ENCODE peak calls at places on chromosomes 6 and 20, in four cellular contexts. L, Z, H and X are unnamed samples.

GRCh38 chr20:64161595-64162238 is 2.5 kb upstream of the MYT1 start:
- DNase-seq in L (no peak), Z (peak), H (peak), X (peak)

GRCh38 chr6:20119446-20119845 is 92.8 kb downstream of the MBOAT1 start:
- DNase-seq in L (no peak), Z (no peak), H (no peak), X (no peak)

GRCh38 chr20:11849976-11850670 is 67.6 kb upstream of the BTBD3 start:
- DNase-seq in L (no peak), Z (no peak), H (no peak), X (peak)

GRCh38 chr6:7587631-7588100 is 2.3 kb upstream of the SNRNP48 start:
- DNase-seq in L (no peak), Z (no peak), H (no peak), X (peak)

GRCh38 chr20:8272758-8273157 is 140.7 kb downstream of the PLCB1 start:
- DNase-seq in L (no peak), Z (no peak), H (no peak), X (no peak)

GRCh38 chr6:52724041-52724405 is 39.3 kb downstream of the GSTA2 start:
- DNase-seq in L (peak), Z (no peak), H (no peak), X (peak)

GRCh38 chr6:25006565-25007001 is 70.8 kb upstream of the RIPOR2 start:
- DNase-seq in L (no peak), Z (no peak), H (peak), X (peak)

GRCh38 chr20:1810926-1811620 is 84.1 kb upstream of the SIRPA start:
- DNase-seq in L (peak), Z (no peak), H (no peak), X (peak)

GRCh38 chr6:11062083-11062482 is 18.0 kb upstream of the ELOVL2 start:
- DNase-seq in L (no peak), Z (no peak), H (no peak), X (no peak)

GRCh38 chr6:161918608-161919205 is 644.8 kb upstream of the AGPAT4 start:
- DNase-seq in L (no peak), Z (no peak), H (no peak), X (no peak)

GRCh38 chr6:29834564-29835436 is 7.2 kb downstream of the HLA-G start:
- DNase-seq in L (peak), Z (peak), H (no peak), X (peak)

GRCh38 chr20:20521736-20522135 is 153.8 kb downstream of the INSM1 start:
- DNase-seq in L (no peak), Z (no peak), H (no peak), X (no peak)

GRCh38 chr6:1348675-1349074 is 36.8 kb downstream of the FOXQ1 start:
- DNase-seq in L (no peak), Z (no peak), H (peak), X (peak)

GRCh38 chr6:25248100-25248499 is 31.1 kb upstream of the CARMIL1 start:
- DNase-seq in L (no peak), Z (no peak), H (no peak), X (peak)

GRCh38 chr20:44354979-44355502 is 458 bp upstream of the HNF4A start:
- DNase-seq in L (no peak), Z (no peak), H (no peak), X (no peak)

GRCh38 chr6:56091159-56091869 is 156.1 kb downstream of the COL21A1 start:
- DNase-seq in L (no peak), Z (no peak), H (no peak), X (peak)

GRCh38 chr6:49333345-49334120 is 129.5 kb downstream of the MMUT start:
- DNase-seq in L (no peak), Z (no peak), H (no peak), X (no peak)

GRCh38 chr20:51553897-51554504 is 11.5 kb upstream of the NFATC2 start:
- DNase-seq in L (no peak), Z (no peak), H (no peak), X (peak)

GRCh38 chr6:105545206-105545920 is 142.5 kb upstream of the PREP start:
- DNase-seq in L (no peak), Z (no peak), H (no peak), X (no peak)

GRCh38 chr20:23049933-23050838 is 714 bp upstream of the THBD start:
- DNase-seq in L (no peak), Z (peak), H (peak), X (peak)

GRCh38 chr6:135192256-135193174 is 11.4 kb downstream of the MYB start:
- DNase-seq in L (no peak), Z (no peak), H (no peak), X (no peak)

GRCh38 chr20:19079536-19080299 is 132.7 kb upstream of the SLC24A3 start:
- DNase-seq in L (no peak), Z (no peak), H (no peak), X (peak)

GRCh38 chr6:25831532-25832306 is at the start of gene SLC17A1:
- DNase-seq in L (no peak), Z (no peak), H (no peak), X (no peak)

GRCh38 chr6:35727935-35728662 is 8.7 kb upstream of the ARMC12 start:
- DNase-seq in L (peak), Z (peak), H (peak), X (peak)
- TF ChIP-seq CTCF in L (no peak), Z (no peak), H (peak), X (no peak)

DNA sequence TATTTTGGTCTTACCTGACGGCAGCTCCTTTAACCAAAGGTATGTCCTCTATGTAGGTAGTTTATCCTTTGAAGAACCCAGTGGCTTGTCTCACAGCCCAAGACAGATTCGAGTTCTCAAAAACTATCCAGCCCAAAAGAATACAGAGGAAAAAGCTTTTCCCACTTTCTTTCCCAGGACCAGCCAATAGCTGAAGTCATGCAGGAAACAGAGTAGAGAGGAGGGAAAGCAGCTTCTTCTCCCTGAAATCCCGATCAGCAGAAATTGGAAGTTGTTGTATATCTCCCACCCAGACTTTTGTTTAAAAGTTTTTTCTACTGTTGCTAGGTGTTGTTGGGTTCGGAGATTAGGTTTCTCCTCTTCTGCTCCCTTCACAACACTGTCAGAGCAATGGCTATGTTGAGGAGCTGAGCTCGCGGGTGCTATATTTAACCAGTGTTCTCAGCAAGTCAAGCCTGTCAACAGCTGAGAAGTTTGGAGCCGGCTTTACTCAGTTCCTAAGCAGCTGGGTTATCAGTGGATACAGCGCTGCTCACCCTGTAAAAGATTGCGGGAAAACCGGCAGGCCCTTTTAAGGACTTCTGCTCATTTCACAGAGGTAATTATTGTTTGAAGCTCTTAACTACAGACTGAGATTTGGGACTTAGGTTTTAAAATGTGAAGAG is at the start of gene FILIP1:
- DNase-seq in L (no peak), Z (no peak), H (peak), X (peak)
- TF ChIP-seq CTCF in L (no peak), Z (no peak), H (no peak), X (no peak)

GRCh38 chr6:169648617-169649016 is 53.2 kb downstream of the WDR27 start:
- DNase-seq in L (no peak), Z (no peak), H (peak), X (no peak)

GRCh38 chr6:169650241-169650958 is 51.4 kb downstream of the WDR27 start:
- DNase-seq in L (no peak), Z (no peak), H (no peak), X (no peak)

GRCh38 chr6:169647637-169648036 is 54.2 kb downstream of the WDR27 start:
- DNase-seq in L (no peak), Z (no peak), H (peak), X (no peak)

GRCh38 chr6:169643521-169643920 is 58.3 kb downstream of the WDR27 start:
- DNase-seq in L (no peak), Z (no peak), H (no peak), X (no peak)

DNA sequence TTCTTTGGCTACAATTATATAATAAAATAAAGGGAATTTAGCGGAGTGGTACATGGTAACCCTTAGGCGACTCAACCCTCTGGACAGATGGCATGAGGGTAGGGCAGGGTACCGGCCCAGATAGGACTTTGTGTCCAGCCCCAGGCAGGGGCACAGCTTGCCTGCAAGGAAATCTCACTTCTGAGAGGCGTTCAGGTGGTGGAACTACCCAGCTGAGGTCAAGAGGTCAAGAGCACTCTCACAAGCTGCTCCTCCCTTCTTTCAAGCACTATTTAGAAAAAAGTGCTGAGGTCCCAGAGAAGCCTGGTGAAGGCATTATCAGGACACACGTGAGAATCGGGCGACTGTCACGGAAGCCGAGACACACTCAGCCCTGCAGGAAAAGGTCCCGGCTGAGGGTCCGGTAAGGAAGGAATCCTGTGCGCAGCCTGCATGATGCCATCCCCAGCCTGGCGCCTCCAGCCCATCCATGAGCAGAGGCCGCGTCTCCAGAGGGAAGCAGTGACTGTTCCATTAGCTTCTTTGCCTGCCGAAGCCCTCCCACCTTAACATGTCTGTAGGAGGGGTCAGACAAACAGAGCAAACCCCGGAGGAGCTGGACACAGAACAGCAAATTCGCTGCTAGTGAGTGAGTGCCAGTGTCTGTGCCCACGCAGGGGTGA is 54.8 kb downstream of the WDR27 start:
- DNase-seq in L (no peak), Z (no peak), H (peak), X (no peak)
- TF ChIP-seq CTCF in L (no peak), Z (no peak), H (no peak), X (no peak)

GRCh38 chr20:10051185-10051584 is 16.4 kb downstream of the ANKEF1 start:
- DNase-seq in L (no peak), Z (no peak), H (no peak), X (no peak)

GRCh38 chr20:10047427-10047826 is 12.6 kb downstream of the ANKEF1 start:
- DNase-seq in L (no peak), Z (no peak), H (no peak), X (peak)
- TF ChIP-seq CTCF in L (no peak), Z (no peak), H (no peak), X (peak)